ENCODE peak calls at places on chromosomes 11 and 22, in eight cellular contexts. One of them, this sample, is unnamed.

GRCh38 chr22:24727218-24727851 is 47.2 kb downstream of the PIWIL3 start:
- DNase-seq in HL-60: no peak
- DNase-seq in stimulated activated CD4-positive, alpha-beta T cell treated with anti-CD3 and anti-CD28 coated beads, Interleukin-15, amount 100 ng/mL, for 48 hours: no peak
- DNase-seq in stomach: peak; percentile 48
- DNase-seq in kidney glomerular epithelial cell: peak; percentile 78
- DNase-seq in T1000: peak; percentile 10
- DNase-seq in activated CD8-positive, alpha-beta memory T cell treated with anti-CD3 and anti-CD28 coated beads, Interleukin-2, amount 50 U/mL, for 4 hours: no peak
- DNase-seq in thoracic aorta: no peak
- DNase-seq in this sample: no peak

GRCh38 chr22:28249402-28249801 is 330.3 kb upstream of the PITPNB start:
- DNase-seq in T1000: no peak
- DNase-seq in stimulated activated CD4-positive, alpha-beta T cell treated with anti-CD3 and anti-CD28 coated beads, Interleukin-15, amount 100 ng/mL, for 48 hours: no peak
- DNase-seq in thoracic aorta: no peak
- DNase-seq in activated CD8-positive, alpha-beta memory T cell treated with anti-CD3 and anti-CD28 coated beads, Interleukin-2, amount 50 U/mL, for 4 hours: no peak
- DNase-seq in HL-60: no peak
- DNase-seq in stomach: no peak
- DNase-seq in kidney glomerular epithelial cell: no peak
- DNase-seq in this sample: no peak

GRCh38 chr11:92152245-92152644 is 72.4 kb upstream of the FAT3 start:
- DNase-seq in activated CD8-positive, alpha-beta memory T cell treated with anti-CD3 and anti-CD28 coated beads, Interleukin-2, amount 50 U/mL, for 4 hours: no peak
- DNase-seq in HL-60: no peak
- DNase-seq in thoracic aorta: no peak
- DNase-seq in kidney glomerular epithelial cell: no peak
- DNase-seq in stimulated activated CD4-positive, alpha-beta T cell treated with anti-CD3 and anti-CD28 coated beads, Interleukin-15, amount 100 ng/mL, for 48 hours: no peak
- DNase-seq in stomach: no peak
- DNase-seq in T1000: no peak
- DNase-seq in this sample: peak; percentile 60

GRCh38 chr11:47148903-47149535 is 27.7 kb downstream of the ARFGAP2 start:
- DNase-seq in stomach: peak; percentile 68
- DNase-seq in kidney glomerular epithelial cell: no peak
- DNase-seq in T1000: no peak
- DNase-seq in stimulated activated CD4-positive, alpha-beta T cell treated with anti-CD3 and anti-CD28 coated beads, Interleukin-15, amount 100 ng/mL, for 48 hours: no peak
- DNase-seq in thoracic aorta: no peak
- DNase-seq in HL-60: no peak
- DNase-seq in activated CD8-positive, alpha-beta memory T cell treated with anti-CD3 and anti-CD28 coated beads, Interleukin-2, amount 50 U/mL, for 4 hours: no peak
- DNase-seq in this sample: no peak

GRCh38 chr11:44661311-44661717 is 65.4 kb upstream of the TSPAN18 start:
- DNase-seq in stimulated activated CD4-positive, alpha-beta T cell treated with anti-CD3 and anti-CD28 coated beads, Interleukin-15, amount 100 ng/mL, for 48 hours: no peak
- DNase-seq in kidney glomerular epithelial cell: no peak
- DNase-seq in T1000: no peak
- DNase-seq in HL-60: no peak
- DNase-seq in activated CD8-positive, alpha-beta memory T cell treated with anti-CD3 and anti-CD28 coated beads, Interleukin-2, amount 50 U/mL, for 4 hours: no peak
- DNase-seq in stomach: no peak
- DNase-seq in thoracic aorta: no peak
- DNase-seq in this sample: no peak

GRCh38 chr11:2527621-2528291 is 82.9 kb downstream of the KCNQ1 start:
- DNase-seq in kidney glomerular epithelial cell: no peak
- DNase-seq in HL-60: no peak
- DNase-seq in thoracic aorta: no peak
- DNase-seq in activated CD8-positive, alpha-beta memory T cell treated with anti-CD3 and anti-CD28 coated beads, Interleukin-2, amount 50 U/mL, for 4 hours: peak; percentile 6
- DNase-seq in stomach: no peak
- DNase-seq in T1000: no peak
- DNase-seq in stimulated activated CD4-positive, alpha-beta T cell treated with anti-CD3 and anti-CD28 coated beads, Interleukin-15, amount 100 ng/mL, for 48 hours: no peak
- DNase-seq in this sample: no peak

GRCh38 chr22:46081036-46081830 is 69.1 kb upstream of the PPARA start:
- DNase-seq in HL-60: no peak
- DNase-seq in thoracic aorta: no peak
- DNase-seq in stimulated activated CD4-positive, alpha-beta T cell treated with anti-CD3 and anti-CD28 coated beads, Interleukin-15, amount 100 ng/mL, for 48 hours: no peak
- DNase-seq in stomach: peak; percentile 33
- DNase-seq in T1000: no peak
- DNase-seq in activated CD8-positive, alpha-beta memory T cell treated with anti-CD3 and anti-CD28 coated beads, Interleukin-2, amount 50 U/mL, for 4 hours: no peak
- DNase-seq in kidney glomerular epithelial cell: no peak
- DNase-seq in this sample: no peak

GRCh38 chr11:88507771-88508557 is 170.4 kb upstream of the CTSC start:
- DNase-seq in HL-60: no peak
- DNase-seq in thoracic aorta: no peak
- DNase-seq in T1000: no peak
- DNase-seq in activated CD8-positive, alpha-beta memory T cell treated with anti-CD3 and anti-CD28 coated beads, Interleukin-2, amount 50 U/mL, for 4 hours: no peak
- DNase-seq in kidney glomerular epithelial cell: peak; percentile 76
- DNase-seq in stimulated activated CD4-positive, alpha-beta T cell treated with anti-CD3 and anti-CD28 coated beads, Interleukin-15, amount 100 ng/mL, for 48 hours: no peak
- DNase-seq in stomach: no peak
- DNase-seq in this sample: no peak

GRCh38 chr22:35539910-35540599 is 576 bp upstream of the RASD2 start:
- DNase-seq in activated CD8-positive, alpha-beta memory T cell treated with anti-CD3 and anti-CD28 coated beads, Interleukin-2, amount 50 U/mL, for 4 hours: peak; percentile 78
- DNase-seq in kidney glomerular epithelial cell: peak; percentile 29
- DNase-seq in stomach: peak; percentile 66
- DNase-seq in HL-60: peak; percentile 16
- DNase-seq in T1000: peak; percentile 56
- DNase-seq in stimulated activated CD4-positive, alpha-beta T cell treated with anti-CD3 and anti-CD28 coated beads, Interleukin-15, amount 100 ng/mL, for 48 hours: peak; percentile 43
- DNase-seq in thoracic aorta: no peak
- DNase-seq in this sample: peak; percentile 69

GRCh38 chr11:95147364-95147905 is 57.8 kb downstream of the ENDOD1 start:
- DNase-seq in thoracic aorta: no peak
- DNase-seq in T1000: no peak
- DNase-seq in kidney glomerular epithelial cell: peak; percentile 68
- DNase-seq in stomach: no peak
- DNase-seq in HL-60: no peak
- DNase-seq in activated CD8-positive, alpha-beta memory T cell treated with anti-CD3 and anti-CD28 coated beads, Interleukin-2, amount 50 U/mL, for 4 hours: no peak
- DNase-seq in stimulated activated CD4-positive, alpha-beta T cell treated with anti-CD3 and anti-CD28 coated beads, Interleukin-15, amount 100 ng/mL, for 48 hours: no peak
- DNase-seq in this sample: no peak

GRCh38 chr11:84855846-84856245 is 771.3 kb downstream of the DLG2 start:
- DNase-seq in stomach: no peak
- DNase-seq in stimulated activated CD4-positive, alpha-beta T cell treated with anti-CD3 and anti-CD28 coated beads, Interleukin-15, amount 100 ng/mL, for 48 hours: no peak
- DNase-seq in kidney glomerular epithelial cell: peak; percentile 31
- DNase-seq in activated CD8-positive, alpha-beta memory T cell treated with anti-CD3 and anti-CD28 coated beads, Interleukin-2, amount 50 U/mL, for 4 hours: no peak
- DNase-seq in HL-60: no peak
- DNase-seq in thoracic aorta: no peak
- DNase-seq in T1000: no peak
- DNase-seq in this sample: no peak

GRCh38 chr22:46774456-46775363 is 12.3 kb downstream of the TBC1D22A start:
- DNase-seq in stimulated activated CD4-positive, alpha-beta T cell treated with anti-CD3 and anti-CD28 coated beads, Interleukin-15, amount 100 ng/mL, for 48 hours: no peak
- DNase-seq in activated CD8-positive, alpha-beta memory T cell treated with anti-CD3 and anti-CD28 coated beads, Interleukin-2, amount 50 U/mL, for 4 hours: no peak
- DNase-seq in HL-60: no peak
- DNase-seq in kidney glomerular epithelial cell: no peak
- DNase-seq in thoracic aorta: no peak
- DNase-seq in stomach: no peak
- DNase-seq in T1000: no peak
- DNase-seq in this sample: peak; percentile 98

GRCh38 chr11:71488968-71489265 is 35.9 kb downstream of the NADSYN1 start:
- DNase-seq in thoracic aorta: no peak
- DNase-seq in stimulated activated CD4-positive, alpha-beta T cell treated with anti-CD3 and anti-CD28 coated beads, Interleukin-15, amount 100 ng/mL, for 48 hours: no peak
- DNase-seq in HL-60: no peak
- DNase-seq in stomach: no peak
- DNase-seq in T1000: no peak
- DNase-seq in activated CD8-positive, alpha-beta memory T cell treated with anti-CD3 and anti-CD28 coated beads, Interleukin-2, amount 50 U/mL, for 4 hours: no peak
- DNase-seq in kidney glomerular epithelial cell: no peak
- DNase-seq in this sample: no peak

GRCh38 chr11:1041936-1042608 is 5.6 kb upstream of the MUC6 start:
- DNase-seq in HL-60: no peak
- DNase-seq in thoracic aorta: no peak
- DNase-seq in stimulated activated CD4-positive, alpha-beta T cell treated with anti-CD3 and anti-CD28 coated beads, Interleukin-15, amount 100 ng/mL, for 48 hours: no peak
- DNase-seq in activated CD8-positive, alpha-beta memory T cell treated with anti-CD3 and anti-CD28 coated beads, Interleukin-2, amount 50 U/mL, for 4 hours: no peak
- DNase-seq in T1000: no peak
- DNase-seq in stomach: peak; percentile 84
- DNase-seq in kidney glomerular epithelial cell: no peak
- DNase-seq in this sample: no peak

GRCh38 chr22:46969491-46969890 is 207.0 kb downstream of the TBC1D22A start:
- DNase-seq in stomach: no peak
- DNase-seq in kidney glomerular epithelial cell: no peak
- DNase-seq in HL-60: no peak
- DNase-seq in T1000: no peak
- DNase-seq in stimulated activated CD4-positive, alpha-beta T cell treated with anti-CD3 and anti-CD28 coated beads, Interleukin-15, amount 100 ng/mL, for 48 hours: peak; percentile 41
- DNase-seq in activated CD8-positive, alpha-beta memory T cell treated with anti-CD3 and anti-CD28 coated beads, Interleukin-2, amount 50 U/mL, for 4 hours: no peak
- DNase-seq in thoracic aorta: no peak
- DNase-seq in this sample: no peak

GRCh38 chr11:81707881-81708280 is 1025.8 kb downstream of the FAM181B start:
- DNase-seq in stimulated activated CD4-positive, alpha-beta T cell treated with anti-CD3 and anti-CD28 coated beads, Interleukin-15, amount 100 ng/mL, for 48 hours: no peak
- DNase-seq in T1000: no peak
- DNase-seq in stomach: no peak
- DNase-seq in HL-60: no peak
- DNase-seq in thoracic aorta: no peak
- DNase-seq in kidney glomerular epithelial cell: no peak
- DNase-seq in activated CD8-positive, alpha-beta memory T cell treated with anti-CD3 and anti-CD28 coated beads, Interleukin-2, amount 50 U/mL, for 4 hours: no peak
- DNase-seq in this sample: no peak

GRCh38 chr11:132862137-132862536 is 670.2 kb downstream of the OPCML start:
- DNase-seq in HL-60: no peak
- DNase-seq in stimulated activated CD4-positive, alpha-beta T cell treated with anti-CD3 and anti-CD28 coated beads, Interleukin-15, amount 100 ng/mL, for 48 hours: no peak
- DNase-seq in activated CD8-positive, alpha-beta memory T cell treated with anti-CD3 and anti-CD28 coated beads, Interleukin-2, amount 50 U/mL, for 4 hours: no peak
- DNase-seq in stomach: no peak
- DNase-seq in T1000: no peak
- DNase-seq in thoracic aorta: no peak
- DNase-seq in kidney glomerular epithelial cell: no peak
- DNase-seq in this sample: no peak

GRCh38 chr11:108241370-108242037 is 18.6 kb downstream of the ATM start:
- DNase-seq in kidney glomerular epithelial cell: no peak
- DNase-seq in T1000: no peak
- DNase-seq in activated CD8-positive, alpha-beta memory T cell treated with anti-CD3 and anti-CD28 coated beads, Interleukin-2, amount 50 U/mL, for 4 hours: peak; percentile 34
- DNase-seq in HL-60: no peak
- DNase-seq in stomach: no peak
- DNase-seq in stimulated activated CD4-positive, alpha-beta T cell treated with anti-CD3 and anti-CD28 coated beads, Interleukin-15, amount 100 ng/mL, for 48 hours: peak; percentile 28
- DNase-seq in thoracic aorta: no peak
- DNase-seq in this sample: no peak

GRCh38 chr22:43183496-43184263 is 3.3 kb downstream of the TTLL12 start:
- DNase-seq in stomach: no peak
- DNase-seq in T1000: no peak
- DNase-seq in kidney glomerular epithelial cell: peak; percentile 10
- DNase-seq in stimulated activated CD4-positive, alpha-beta T cell treated with anti-CD3 and anti-CD28 coated beads, Interleukin-15, amount 100 ng/mL, for 48 hours: no peak
- DNase-seq in HL-60: peak; percentile 32
- DNase-seq in thoracic aorta: no peak
- DNase-seq in activated CD8-positive, alpha-beta memory T cell treated with anti-CD3 and anti-CD28 coated beads, Interleukin-2, amount 50 U/mL, for 4 hours: no peak
- DNase-seq in this sample: no peak

GRCh38 chr22:37418627-37419369 is 8.5 kb downstream of the ELFN2 start:
- DNase-seq in thoracic aorta: no peak
- DNase-seq in kidney glomerular epithelial cell: no peak
- DNase-seq in T1000: no peak
- DNase-seq in stomach: no peak
- DNase-seq in stimulated activated CD4-positive, alpha-beta T cell treated with anti-CD3 and anti-CD28 coated beads, Interleukin-15, amount 100 ng/mL, for 48 hours: no peak
- DNase-seq in activated CD8-positive, alpha-beta memory T cell treated with anti-CD3 and anti-CD28 coated beads, Interleukin-2, amount 50 U/mL, for 4 hours: no peak
- DNase-seq in HL-60: no peak
- DNase-seq in this sample: no peak

GRCh38 chr11:100830978-100831732 is 144.1 kb downstream of the ARHGAP42 start:
- DNase-seq in activated CD8-positive, alpha-beta memory T cell treated with anti-CD3 and anti-CD28 coated beads, Interleukin-2, amount 50 U/mL, for 4 hours: no peak
- DNase-seq in stomach: no peak
- DNase-seq in thoracic aorta: no peak
- DNase-seq in HL-60: no peak
- DNase-seq in T1000: no peak
- DNase-seq in stimulated activated CD4-positive, alpha-beta T cell treated with anti-CD3 and anti-CD28 coated beads, Interleukin-15, amount 100 ng/mL, for 48 hours: no peak
- DNase-seq in kidney glomerular epithelial cell: peak; percentile 48
- DNase-seq in this sample: no peak

This sample was measured in Karpas-422.